ENCODE peak calls at places on chromosome 13, in four cellular contexts. One of them, this sample, is unnamed.

GRCh38 chr13:74145249-74145970 is 11.2 kb upstream of the KLF12 start:
- DNase-seq in body of pancreas: no peak
- DNase-seq in endodermal cell: no peak
- DNase-seq in psoas muscle: no peak
- DNase-seq in this sample: no peak

GRCh38 chr13:36385471-36385870 is 39.3 kb upstream of the SPART start:
- DNase-seq in body of pancreas: no peak
- DNase-seq in endodermal cell: no peak
- DNase-seq in psoas muscle: no peak
- DNase-seq in this sample: no peak

GRCh38 chr13:103803349-103803748 is 737.1 kb upstream of the SLC10A2 start:
- DNase-seq in body of pancreas: no peak
- DNase-seq in psoas muscle: no peak
- DNase-seq in endodermal cell: no peak
- DNase-seq in this sample: no peak

GRCh38 chr13:33377825-33378224 is 92.3 kb upstream of the STARD13 start:
- DNase-seq in psoas muscle: no peak
- DNase-seq in endodermal cell: no peak
- DNase-seq in body of pancreas: no peak
- DNase-seq in this sample: no peak

GRCh38 chr13:41411536-41411935 is 45.8 kb upstream of the RGCC start:
- DNase-seq in psoas muscle: no peak
- DNase-seq in body of pancreas: no peak
- DNase-seq in endodermal cell: peak
- DNase-seq in this sample: peak

GRCh38 chr13:101916758-101917474 is 464.4 kb downstream of the ITGBL1 start:
- DNase-seq in endodermal cell: peak
- DNase-seq in body of pancreas: no peak
- DNase-seq in psoas muscle: no peak
- DNase-seq in this sample: no peak

GRCh38 chr13:34897220-34897619 is 44.9 kb upstream of the NBEA start:
- DNase-seq in psoas muscle: no peak
- DNase-seq in endodermal cell: no peak
- DNase-seq in body of pancreas: no peak
- DNase-seq in this sample: no peak

GRCh38 chr13:47976325-47976724 is 24.7 kb downstream of the SUCLA2 start:
- DNase-seq in psoas muscle: no peak
- DNase-seq in body of pancreas: no peak
- DNase-seq in endodermal cell: no peak
- DNase-seq in this sample: no peak

GRCh38 chr13:106691861-106692260 is 123.9 kb upstream of the ARGLU1 start:
- DNase-seq in psoas muscle: no peak
- DNase-seq in body of pancreas: no peak
- DNase-seq in endodermal cell: no peak
- DNase-seq in this sample: no peak

GRCh38 chr13:43942301-43942700 is 62.6 kb downstream of the LACC1 start:
- DNase-seq in psoas muscle: no peak
- DNase-seq in endodermal cell: no peak
- DNase-seq in body of pancreas: no peak
- DNase-seq in this sample: no peak

GRCh38 chr13:71789952-71790351 is 77.1 kb downstream of the DACH1 start:
- DNase-seq in endodermal cell: no peak
- DNase-seq in body of pancreas: no peak
- DNase-seq in psoas muscle: no peak
- DNase-seq in this sample: no peak

GRCh38 chr13:64871742-64872141 is 2358.4 kb downstream of the PCDH9 start:
- DNase-seq in body of pancreas: no peak
- DNase-seq in psoas muscle: no peak
- DNase-seq in endodermal cell: no peak
- DNase-seq in this sample: no peak

GRCh38 chr13:26810095-26810494 is 49.5 kb upstream of the GPR12 start:
- DNase-seq in body of pancreas: no peak
- DNase-seq in psoas muscle: no peak
- DNase-seq in endodermal cell: peak
- DNase-seq in this sample: no peak

GRCh38 chr13:48231080-48231479 is 1.9 kb upstream of the ITM2B start:
- DNase-seq in endodermal cell: no peak
- DNase-seq in psoas muscle: no peak
- DNase-seq in body of pancreas: no peak
- DNase-seq in this sample: no peak

DNA sequence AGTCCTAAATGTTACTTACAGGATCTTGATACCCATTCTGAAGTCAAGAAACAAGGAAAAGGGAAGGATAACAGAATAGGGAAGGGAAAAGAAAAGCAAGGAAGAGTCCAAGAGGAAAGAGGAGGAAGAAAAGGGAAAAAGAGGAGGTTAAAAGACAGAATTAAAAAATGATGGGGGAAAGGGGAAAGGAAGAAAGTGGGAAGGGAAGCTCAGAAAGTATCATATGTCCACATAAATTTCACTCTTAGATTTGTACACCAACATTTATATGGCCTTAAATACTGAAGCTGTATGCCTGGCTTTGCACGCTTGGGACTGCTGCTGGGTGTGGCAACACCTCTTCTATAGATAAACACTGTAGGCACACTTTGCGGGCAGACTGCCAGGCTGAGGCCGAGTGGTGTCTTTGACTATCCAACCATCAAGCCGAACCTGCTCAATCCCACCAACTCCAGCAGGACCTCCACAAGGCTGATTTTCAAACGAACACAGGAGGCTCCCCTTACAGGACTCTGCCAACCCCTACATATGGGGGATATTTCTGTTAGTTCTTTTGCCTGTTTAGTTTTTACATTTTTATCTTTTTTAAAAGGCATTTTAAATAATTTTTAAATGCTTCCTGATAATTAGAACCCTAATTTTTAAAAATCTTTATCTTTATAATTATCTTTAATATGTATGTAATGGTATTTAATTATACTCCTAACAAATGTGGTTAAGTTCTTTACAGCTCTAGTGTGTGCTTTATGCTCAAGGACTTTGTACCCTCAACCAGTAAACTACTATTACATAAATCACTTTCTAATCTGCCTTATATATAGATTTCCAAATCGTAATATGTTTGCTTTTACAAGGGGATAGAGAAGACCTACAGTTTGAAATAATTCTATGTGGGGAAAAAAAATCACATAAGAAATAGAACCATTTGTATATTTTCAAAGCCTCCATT is 154.2 kb downstream of the DIAPH3 start:
- DNase-seq in endodermal cell: no peak
- DNase-seq in body of pancreas: peak
- DNase-seq in psoas muscle: no peak
- DNase-seq in this sample: no peak
- H3K4me3 ChIP-seq in endodermal cell: no peak
- H3K4me3 ChIP-seq in body of pancreas: no peak
- H3K4me3 ChIP-seq in psoas muscle: no peak
- H3K4me3 ChIP-seq in this sample: no peak

DNA sequence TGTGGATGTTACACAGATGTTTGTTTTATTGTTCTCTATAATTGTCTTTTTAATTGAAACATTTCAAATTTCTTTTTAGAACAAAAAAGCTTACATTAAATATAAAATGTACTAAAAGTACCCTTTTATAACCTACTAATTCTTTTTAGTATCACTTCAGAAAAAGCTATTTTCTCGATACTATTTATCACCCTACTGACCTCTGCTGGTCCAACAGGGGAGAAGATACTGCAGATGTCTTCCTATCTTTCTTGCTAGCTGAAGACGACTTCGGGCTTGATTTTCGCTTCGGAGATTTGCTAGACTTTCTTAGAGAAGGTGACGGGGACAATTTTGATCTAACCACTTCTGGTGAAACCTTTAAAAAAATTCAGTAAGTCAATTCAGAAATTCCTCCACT is 42.4 kb downstream of the ZC3H13 start:
- DNase-seq in body of pancreas: no peak
- DNase-seq in endodermal cell: peak
- DNase-seq in psoas muscle: no peak
- DNase-seq in this sample: no peak
- TF ChIP-seq CTCF in body of pancreas: no peak
- TF ChIP-seq CTCF in endodermal cell: peak
- TF ChIP-seq CTCF in psoas muscle: peak
- TF ChIP-seq CTCF in this sample: peak

DNA sequence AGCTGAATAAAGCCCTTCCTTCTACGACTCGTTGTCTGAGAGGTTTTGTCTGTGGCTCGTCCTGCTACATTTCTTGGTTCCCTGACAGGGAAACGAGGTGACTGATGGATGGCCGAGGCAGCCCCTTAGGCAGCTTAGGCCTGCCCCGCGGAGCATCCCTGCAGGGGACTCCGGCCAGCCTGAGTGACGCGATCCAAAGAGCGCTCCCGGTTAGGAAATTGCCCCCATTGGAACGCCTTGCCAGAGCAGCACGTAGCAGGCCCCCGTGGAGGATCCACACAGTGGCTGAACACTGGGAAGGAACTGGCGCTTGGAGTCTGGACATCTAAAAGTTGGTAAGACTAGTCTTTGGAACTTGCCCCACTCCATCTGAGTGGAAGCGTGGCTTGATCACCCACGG is 296.8 kb upstream of the SGCG start:
- DNase-seq in psoas muscle: no peak
- DNase-seq in body of pancreas: no peak
- DNase-seq in endodermal cell: peak
- DNase-seq in this sample: no peak
- H3K4me3 ChIP-seq in psoas muscle: no peak
- H3K4me3 ChIP-seq in body of pancreas: no peak
- H3K4me3 ChIP-seq in endodermal cell: no peak
- H3K4me3 ChIP-seq in this sample: no peak

DNA sequence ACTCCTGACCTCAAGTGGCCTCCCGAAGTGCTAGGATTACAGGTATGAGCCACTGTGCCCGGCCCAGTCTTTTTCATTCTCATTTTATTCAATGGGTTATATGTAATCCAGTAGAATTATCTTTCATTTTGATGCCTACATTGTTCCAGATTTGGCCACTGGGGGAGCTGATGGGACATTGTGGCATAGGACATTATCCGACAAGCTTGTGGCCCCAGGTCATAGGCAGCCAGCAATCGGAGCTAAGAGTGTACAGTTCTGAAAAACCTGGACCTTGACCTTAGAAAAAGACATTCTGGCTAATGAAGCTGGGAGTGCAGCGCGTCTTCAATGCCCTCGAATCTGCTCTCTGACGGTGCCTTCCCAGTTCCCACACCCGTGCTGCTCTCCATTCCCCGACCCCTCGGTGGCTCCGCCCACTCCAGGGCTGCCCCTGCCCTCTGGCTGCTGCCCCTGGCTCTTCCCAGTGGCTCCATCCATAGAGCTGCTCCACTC is 108.7 kb downstream of the TEX29 start:
- DNase-seq in endodermal cell: peak
- DNase-seq in psoas muscle: no peak
- DNase-seq in body of pancreas: peak
- DNase-seq in this sample: peak
- TF ChIP-seq CTCF in endodermal cell: peak
- TF ChIP-seq CTCF in psoas muscle: peak
- TF ChIP-seq CTCF in body of pancreas: peak
- TF ChIP-seq CTCF in this sample: peak

DNA sequence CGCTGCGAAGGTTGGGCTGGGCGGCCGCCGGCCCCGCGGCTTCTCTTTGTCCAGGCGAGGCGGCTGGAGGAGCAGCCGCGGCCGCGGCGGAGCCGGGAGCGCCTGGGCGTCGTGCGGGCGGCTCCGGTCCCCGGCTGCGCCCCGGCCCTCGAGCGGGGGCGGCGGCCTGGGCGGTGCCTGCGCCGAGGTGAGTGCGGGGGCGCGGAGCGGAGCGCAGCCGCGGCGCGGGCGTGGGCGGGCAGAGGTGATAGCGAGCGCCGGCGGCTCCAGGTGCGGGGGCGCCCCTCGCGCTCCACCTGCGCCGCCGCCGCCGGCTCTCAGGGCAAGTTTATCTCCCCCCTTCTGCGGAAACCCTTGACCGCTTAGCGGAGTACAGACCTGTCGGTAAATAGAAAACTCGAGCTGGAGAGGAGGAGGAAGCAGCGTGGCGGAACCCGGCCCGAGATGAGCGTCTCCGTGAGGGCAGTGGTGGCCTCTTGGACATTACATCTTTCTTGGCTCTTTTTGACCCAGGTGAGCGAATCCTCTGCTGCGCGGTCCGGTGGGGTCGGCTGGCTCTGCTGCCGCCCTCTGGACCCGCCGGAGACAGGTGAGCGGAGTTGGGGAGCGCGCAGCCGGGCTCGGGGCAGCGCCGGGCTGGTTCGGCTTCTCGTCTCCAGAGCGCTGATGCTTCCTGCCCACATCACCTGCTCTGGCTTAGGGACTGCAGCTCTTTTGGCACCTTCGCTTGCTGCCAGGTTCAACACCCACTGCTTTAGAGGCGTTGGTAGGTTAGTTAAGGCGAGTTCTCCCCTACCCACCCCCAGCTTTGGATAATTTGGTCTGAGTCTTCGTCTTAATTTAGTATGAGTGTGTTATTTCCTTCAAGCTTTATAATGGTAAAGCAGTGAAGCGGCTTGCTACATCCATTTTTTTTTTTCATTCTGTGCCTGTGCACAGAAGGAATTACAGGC is at the start of gene MTUS2:
- DNase-seq in endodermal cell: peak
- DNase-seq in body of pancreas: peak
- DNase-seq in psoas muscle: no peak
- DNase-seq in this sample: no peak
- H3K4me3 ChIP-seq in endodermal cell: peak
- H3K4me3 ChIP-seq in body of pancreas: no peak
- H3K4me3 ChIP-seq in psoas muscle: peak
- H3K4me3 ChIP-seq in this sample: peak

DNA sequence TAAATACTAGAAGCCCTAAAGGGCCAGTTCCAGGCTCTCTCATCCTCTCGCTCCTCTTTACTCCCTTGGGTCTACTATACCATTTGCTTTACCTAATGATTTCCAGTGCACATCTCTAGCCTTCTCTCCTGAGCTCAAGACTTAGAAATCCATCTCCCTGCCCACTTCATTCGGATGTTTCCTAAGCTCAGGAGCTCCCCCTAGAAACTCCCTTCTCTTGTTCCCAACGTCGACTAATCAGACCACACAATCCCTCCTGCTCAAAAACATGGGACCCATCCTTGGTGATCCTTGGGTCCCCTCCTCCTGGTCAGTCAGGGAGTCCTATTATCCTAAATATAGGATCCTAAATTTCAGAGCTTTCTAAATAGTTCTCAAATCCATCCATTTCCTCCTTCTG is 21.1 kb upstream of the STK24 start:
- DNase-seq in endodermal cell: peak
- DNase-seq in psoas muscle: no peak
- DNase-seq in body of pancreas: no peak
- DNase-seq in this sample: no peak
- TF ChIP-seq CTCF in endodermal cell: peak
- TF ChIP-seq CTCF in psoas muscle: no peak
- TF ChIP-seq CTCF in body of pancreas: no peak
- TF ChIP-seq CTCF in this sample: peak

DNA sequence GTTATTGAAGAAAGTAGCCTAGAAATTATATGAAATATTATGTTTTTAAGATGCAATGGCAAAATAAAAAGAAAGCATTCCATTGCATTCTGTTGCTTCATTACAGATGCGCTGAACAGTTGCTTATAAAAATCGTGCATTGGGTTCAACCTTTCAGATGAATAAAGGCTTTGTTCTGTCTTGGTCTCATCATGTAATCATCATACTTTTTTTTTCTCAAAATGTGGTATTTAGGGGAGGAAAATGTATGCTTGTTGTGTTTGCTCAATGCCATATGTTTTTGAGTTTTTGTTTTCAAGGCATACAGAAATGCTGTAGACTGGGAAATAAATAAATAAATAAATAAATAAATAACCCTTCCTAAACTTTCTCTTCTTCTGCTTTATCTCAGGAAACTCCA is 1.1 kb upstream of the MBNL2 start:
- DNase-seq in psoas muscle: no peak
- DNase-seq in endodermal cell: no peak
- DNase-seq in body of pancreas: no peak
- DNase-seq in this sample: no peak
- H3K4me3 ChIP-seq in psoas muscle: no peak
- H3K4me3 ChIP-seq in endodermal cell: no peak
- H3K4me3 ChIP-seq in body of pancreas: no peak
- H3K4me3 ChIP-seq in this sample: no peak

This sample was measured in AG09309.